ENCODE peak calls at places on chromosome 14, in four cellular contexts. One of them, this sample, is unnamed.

GRCh38 chr14:75234173-75234855 is 44.3 kb upstream of the FOS start:
- DNase-seq in IMR-90: peak
- DNase-seq in H9: no peak
- DNase-seq in H1: no peak
- DNase-seq in this sample: no peak

GRCh38 chr14:96962337-96962736 is 165.2 kb downstream of the VRK1 start:
- DNase-seq in IMR-90: no peak
- DNase-seq in H9: no peak
- DNase-seq in H1: no peak
- DNase-seq in this sample: peak

GRCh38 chr14:41743140-41743539 is 136.5 kb downstream of the LRFN5 start:
- DNase-seq in IMR-90: no peak
- DNase-seq in H9: no peak
- DNase-seq in H1: no peak
- DNase-seq in this sample: no peak

GRCh38 chr14:104715416-104715815 is 8.6 kb upstream of the ADSS1 start:
- DNase-seq in IMR-90: no peak
- DNase-seq in H9: no peak
- DNase-seq in H1: no peak
- DNase-seq in this sample: no peak

GRCh38 chr14:92224348-92224954 is 98.5 kb upstream of the SLC24A4 start:
- DNase-seq in IMR-90: peak
- DNase-seq in H9: no peak
- DNase-seq in H1: no peak
- DNase-seq in this sample: no peak

GRCh38 chr14:67881225-67881624 is 61.6 kb downstream of the RAD51B start:
- DNase-seq in IMR-90: no peak
- DNase-seq in H9: no peak
- DNase-seq in H1: no peak
- DNase-seq in this sample: no peak

GRCh38 chr14:69845787-69846186 is 33.4 kb upstream of the SMOC1 start:
- DNase-seq in IMR-90: peak
- DNase-seq in H9: no peak
- DNase-seq in H1: no peak
- DNase-seq in this sample: peak

GRCh38 chr14:65791551-65791981 is 379.0 kb downstream of the FUT8 start:
- DNase-seq in IMR-90: peak
- DNase-seq in H9: no peak
- DNase-seq in H1: no peak
- DNase-seq in this sample: no peak

GRCh38 chr14:28744126-28744525 is 22.5 kb upstream of the FOXG1 start:
- DNase-seq in IMR-90: no peak
- DNase-seq in H9: no peak
- DNase-seq in H1: no peak
- DNase-seq in this sample: no peak

GRCh38 chr14:73266317-73266716 is 29.0 kb downstream of the PAPLN start:
- DNase-seq in IMR-90: no peak
- DNase-seq in H9: no peak
- DNase-seq in H1: no peak
- DNase-seq in this sample: no peak

GRCh38 chr14:104195361-104195760 is 57.0 kb downstream of the KIF26A start:
- DNase-seq in IMR-90: no peak
- DNase-seq in H9: no peak
- DNase-seq in H1: no peak
- DNase-seq in this sample: no peak

GRCh38 chr14:23252006-23252405 is 14.3 kb downstream of the RNF212B start:
- DNase-seq in IMR-90: no peak
- DNase-seq in H9: peak
- DNase-seq in H1: peak
- DNase-seq in this sample: peak

GRCh38 chr14:32075636-32076277 is 1.3 kb upstream of the ARHGAP5 start:
- DNase-seq in IMR-90: peak
- DNase-seq in H9: no peak
- DNase-seq in H1: no peak
- DNase-seq in this sample: peak

GRCh38 chr14:106786697-106787096 is 1260.3 kb downstream of the TMEM121 start:
- DNase-seq in IMR-90: no peak
- DNase-seq in H9: no peak
- DNase-seq in H1: no peak
- DNase-seq in this sample: no peak

GRCh38 chr14:93011650-93012317 is 88.8 kb downstream of the CHGA start:
- DNase-seq in IMR-90: no peak
- DNase-seq in H9: no peak
- DNase-seq in H1: no peak
- DNase-seq in this sample: no peak

GRCh38 chr14:70660967-70661871 is 19.5 kb downstream of the TTC9 start:
- DNase-seq in IMR-90: no peak
- DNase-seq in H9: no peak
- DNase-seq in H1: no peak
- DNase-seq in this sample: no peak

GRCh38 chr14:105448706-105449111 is 25.9 kb upstream of the CRIP2 start:
- DNase-seq in IMR-90: peak
- DNase-seq in H9: peak
- DNase-seq in H1: peak
- DNase-seq in this sample: peak

GRCh38 chr14:57889245-57889644 is 23.4 kb upstream of the SLC35F4 start:
- DNase-seq in IMR-90: no peak
- DNase-seq in H9: no peak
- DNase-seq in H1: no peak
- DNase-seq in this sample: no peak

GRCh38 chr14:23302290-23303225 is at the start of gene PPP1R3E:
- DNase-seq in IMR-90: peak
- DNase-seq in H9: peak
- DNase-seq in H1: no peak
- DNase-seq in this sample: peak

GRCh38 chr14:34266344-34266743 is 195.7 kb downstream of the SPTSSA start:
- DNase-seq in IMR-90: no peak
- DNase-seq in H9: no peak
- DNase-seq in H1: no peak
- DNase-seq in this sample: no peak

GRCh38 chr14:34275038-34275437 is 187.0 kb downstream of the SPTSSA start:
- DNase-seq in IMR-90: no peak
- DNase-seq in H9: no peak
- DNase-seq in H1: no peak
- DNase-seq in this sample: no peak

GRCh38 chr14:34270361-34270760 is 191.7 kb downstream of the SPTSSA start:
- DNase-seq in IMR-90: no peak
- DNase-seq in H9: no peak
- DNase-seq in H1: no peak
- DNase-seq in this sample: no peak
- H3K56ac ChIP-seq in IMR-90: no peak
- H3K56ac ChIP-seq in H9: no peak
- H3K56ac ChIP-seq in H1: no peak
- H3K56ac ChIP-seq in this sample: no peak

GRCh38 chr14:71682337-71682736 is 249.9 kb upstream of the RGS6 start:
- DNase-seq in IMR-90: peak
- DNase-seq in H9: no peak
- DNase-seq in H1: no peak
- DNase-seq in this sample: no peak
- H3K56ac ChIP-seq in IMR-90: no peak
- H3K56ac ChIP-seq in H9: no peak
- H3K56ac ChIP-seq in H1: no peak
- H3K56ac ChIP-seq in this sample: no peak

DNA sequence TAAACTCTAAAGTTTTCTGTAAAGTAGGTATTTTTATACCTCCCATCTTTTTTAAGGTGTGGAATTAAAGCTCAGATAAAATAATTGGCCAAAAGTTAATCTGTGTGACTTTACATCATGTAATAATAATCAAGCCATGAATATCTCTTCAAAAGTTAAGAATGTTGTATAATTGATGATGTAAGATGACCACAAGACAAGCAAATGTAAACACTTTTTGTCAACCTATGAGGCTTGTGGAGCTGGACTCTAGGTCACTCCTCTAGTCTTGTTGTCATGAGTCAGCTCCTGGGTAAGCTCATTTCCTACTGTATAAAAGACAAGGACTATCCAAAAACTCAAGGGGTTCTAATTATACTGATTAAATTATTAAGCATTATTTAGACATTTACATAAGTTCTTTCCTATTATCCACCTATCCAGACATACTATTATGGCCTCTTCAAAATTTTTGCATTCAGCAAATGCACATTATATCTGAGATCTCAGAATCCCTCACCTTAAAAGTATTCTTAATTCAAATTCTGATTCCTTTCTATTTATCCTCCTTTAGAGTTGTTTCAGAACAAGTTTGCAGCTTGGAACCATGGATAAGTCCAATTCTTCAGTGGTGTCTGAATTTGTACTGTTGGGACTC is at the start of gene OR4K5:
- DNase-seq in IMR-90: no peak
- DNase-seq in H9: no peak
- DNase-seq in H1: no peak
- DNase-seq in this sample: no peak
- H3K56ac ChIP-seq in IMR-90: no peak
- H3K56ac ChIP-seq in H9: no peak
- H3K56ac ChIP-seq in H1: no peak
- H3K56ac ChIP-seq in this sample: no peak

GRCh38 chr14:79732911-79733310 is 478.4 kb downstream of the DIO2 start:
- DNase-seq in IMR-90: peak
- DNase-seq in H9: no peak
- DNase-seq in H1: no peak
- DNase-seq in this sample: no peak
- H3K56ac ChIP-seq in IMR-90: no peak
- H3K56ac ChIP-seq in H9: no peak
- H3K56ac ChIP-seq in H1: no peak
- H3K56ac ChIP-seq in this sample: no peak

GRCh38 chr14:53999061-53999488 is 42.5 kb upstream of the BMP4 start:
- DNase-seq in IMR-90: peak
- DNase-seq in H9: no peak
- DNase-seq in H1: no peak
- DNase-seq in this sample: no peak
- H3K56ac ChIP-seq in IMR-90: peak
- H3K56ac ChIP-seq in H9: no peak
- H3K56ac ChIP-seq in H1: no peak
- H3K56ac ChIP-seq in this sample: no peak

DNA sequence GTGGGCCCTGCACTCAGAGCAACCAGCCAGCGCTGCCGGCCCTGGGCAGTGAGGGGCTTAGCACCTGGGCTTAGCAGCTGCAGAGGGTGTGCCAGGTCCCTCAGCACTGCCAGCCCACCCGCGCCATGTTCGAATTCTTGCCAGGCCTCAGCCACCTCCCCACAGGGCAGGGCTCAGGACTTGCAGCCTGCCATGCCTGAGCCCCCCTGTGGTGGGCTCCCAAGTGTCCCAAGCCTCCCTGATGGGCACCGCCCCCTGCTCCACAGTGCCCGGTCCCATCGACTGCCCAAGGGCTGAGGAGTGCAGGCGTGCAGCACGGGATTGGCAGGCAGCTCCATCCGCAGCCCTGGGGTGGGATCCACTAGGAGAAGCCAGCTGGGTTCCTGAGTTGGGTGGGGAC is 98.0 kb upstream of the NID2 start:
- DNase-seq in IMR-90: no peak
- DNase-seq in H9: no peak
- DNase-seq in H1: no peak
- DNase-seq in this sample: no peak
- H3K56ac ChIP-seq in IMR-90: no peak
- H3K56ac ChIP-seq in H9: no peak
- H3K56ac ChIP-seq in H1: no peak
- H3K56ac ChIP-seq in this sample: no peak

GRCh38 chr14:34256223-34256622 is 205.8 kb downstream of the SPTSSA start:
- DNase-seq in IMR-90: no peak
- DNase-seq in H9: no peak
- DNase-seq in H1: no peak
- DNase-seq in this sample: no peak

GRCh38 chr14:34254596-34254995 is 207.4 kb downstream of the SPTSSA start:
- DNase-seq in IMR-90: no peak
- DNase-seq in H9: no peak
- DNase-seq in H1: no peak
- DNase-seq in this sample: no peak

GRCh38 chr14:34257505-34257904 is 204.5 kb downstream of the SPTSSA start:
- DNase-seq in IMR-90: no peak
- DNase-seq in H9: no peak
- DNase-seq in H1: no peak
- DNase-seq in this sample: no peak

GRCh38 chr14:34262511-34262910 is 199.5 kb downstream of the SPTSSA start:
- DNase-seq in IMR-90: no peak
- DNase-seq in H9: no peak
- DNase-seq in H1: no peak
- DNase-seq in this sample: no peak

DNA sequence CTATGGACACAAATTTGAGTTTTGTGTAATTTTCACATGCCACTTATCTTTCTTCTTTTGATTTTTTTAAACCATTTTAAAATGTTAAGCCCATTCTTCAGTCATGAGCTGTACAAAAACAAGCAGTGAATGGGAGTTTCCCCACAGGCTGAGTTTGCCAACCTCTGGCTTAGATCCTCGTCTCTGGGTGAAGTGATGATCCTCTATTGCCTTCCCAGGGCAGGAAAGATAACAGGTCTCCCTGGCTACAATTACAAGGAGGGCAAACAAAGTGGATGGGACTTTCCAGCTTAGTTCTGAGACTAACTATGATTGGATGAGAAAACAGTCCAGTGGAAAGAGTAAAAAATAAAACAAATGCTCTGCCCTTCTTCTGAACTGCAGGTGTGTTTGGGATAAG is 203.7 kb downstream of the SPTSSA start:
- DNase-seq in IMR-90: peak
- DNase-seq in H9: no peak
- DNase-seq in H1: no peak
- DNase-seq in this sample: no peak
- H3K56ac ChIP-seq in IMR-90: no peak
- H3K56ac ChIP-seq in H9: no peak
- H3K56ac ChIP-seq in H1: no peak
- H3K56ac ChIP-seq in this sample: no peak

This sample was measured in mesendoderm.